ENCODE peak calls at places on chromosomes 3 and 15, in six cellular contexts. C is GM04504, N is SIG-M5, B is BE2C, E is SHP77, Z is T-helper 9 cell. M is an unnamed sample.

GRCh38 chr3:138399766-138400165 is 34.6 kb upstream of the ESYT3 start:
- DNase-seq in C (no peak), N (no peak), B (no peak), E (peak), Z (no peak), M (no peak)

GRCh38 chr3:190261740-190262139 is 60.5 kb downstream of the CLDN1 start:
- DNase-seq in C (no peak), N (no peak), B (no peak), E (no peak), Z (no peak), M (no peak)

GRCh38 chr3:57512174-57512573 is 32.0 kb downstream of the DNAH12 start:
- DNase-seq in C (no peak), N (no peak), B (no peak), E (no peak), Z (no peak), M (no peak)

GRCh38 chr3:111352585-111352984 is 189.4 kb upstream of the CD96 start:
- DNase-seq in C (no peak), N (no peak), B (no peak), E (no peak), Z (no peak), M (no peak)

GRCh38 chr15:29471306-29471705 is 201.7 kb upstream of the NSMCE3 start:
- DNase-seq in C (no peak), N (no peak), B (no peak), E (no peak), Z (no peak), M (no peak)

GRCh38 chr3:138974467-138974866 is 27.4 kb downstream of the FOXL2NB start:
- DNase-seq in C (no peak), N (no peak), B (no peak), E (no peak), Z (no peak), M (no peak)

GRCh38 chr3:12471228-12471627 is 13.1 kb upstream of the TSEN2 start:
- DNase-seq in C (no peak), N (no peak), B (no peak), E (no peak), Z (no peak), M (no peak)

GRCh38 chr3:11499144-11499543 is 144.6 kb downstream of the VGLL4 start:
- DNase-seq in C (peak), N (no peak), B (no peak), E (no peak), Z (no peak), M (no peak)

GRCh38 chr3:148075829-148076716 is 621.6 kb upstream of the AGTR1 start:
- DNase-seq in C (peak), N (no peak), B (peak), E (peak), Z (no peak), M (no peak)

GRCh38 chr3:143897558-143898305 is 49.5 kb upstream of the SLC9A9 start:
- DNase-seq in C (no peak), N (no peak), B (no peak), E (no peak), Z (no peak), M (no peak)